ENCODE peak calls at places on chromosomes 11 and 22, in five cellular contexts. P, X, K, U and O are unnamed samples.
A peak's percentile ranks its signal among the peaks of the same experiment; 100 is the strongest.

GRCh38 chr22:34903416-34903815 is 162.5 kb upstream of the ISX start:
- DNase-seq in P (no peak), X (no peak), K (no peak), U (no peak), O (no peak)

GRCh38 chr11:44949160-44950035 is 1.3 kb downstream of the TP53I11 start:
- DNase-seq in P (no peak), X (no peak), K (no peak), U (peak; percentile 86), O (no peak)

GRCh38 chr11:102287963-102288744 is 29.1 kb upstream of the BIRC3 start:
- DNase-seq in P (no peak), X (peak; percentile 45), K (no peak), U (peak; percentile 88), O (no peak)

GRCh38 chr11:33507967-33508366 is 192.7 kb downstream of the C11orf91 start:
- DNase-seq in P (no peak), X (no peak), K (peak; percentile 86), U (no peak), O (no peak)

GRCh38 chr11:65416341-65417185 is 6.0 kb upstream of the NEAT1 start:
- DNase-seq in P (peak; percentile 94), X (peak; percentile 94), K (peak; percentile 97), U (peak; percentile 87), O (peak; percentile 95)

GRCh38 chr11:13183094-13183825 is 94.3 kb upstream of the BMAL1 start:
- DNase-seq in P (no peak), X (no peak), K (no peak), U (peak; percentile 40), O (no peak)

GRCh38 chr11:65479184-65480145 is 19.4 kb upstream of the MALAT1 start:
- DNase-seq in P (peak; percentile 48), X (peak; percentile 77), K (no peak), U (no peak), O (no peak)

GRCh38 chr11:36398261-36398953 is 102.3 kb downstream of the PRR5L start:
- DNase-seq in P (no peak), X (no peak), K (no peak), U (no peak), O (no peak)

GRCh38 chr11:86800076-86800955 is at the start of gene PRSS23:
- DNase-seq in P (peak; percentile 66), X (peak; percentile 74), K (no peak), U (peak; percentile 88), O (no peak)

GRCh38 chr22:40196628-40197027 is 18.9 kb downstream of the TNRC6B start:
- DNase-seq in P (no peak), X (no peak), K (no peak), U (no peak), O (no peak)

GRCh38 chr11:35619030-35619753 is 932 bp downstream of the FJX1 start:
- DNase-seq in P (peak; percentile 26), X (no peak), K (no peak), U (no peak), O (no peak)

GRCh38 chr22:45246060-45246985 is 5.6 kb upstream of the KIAA0930 start:
- DNase-seq in P (no peak), X (peak; percentile 81), K (no peak), U (no peak), O (no peak)

GRCh38 chr22:41596776-41597634 is 7.4 kb upstream of the PMM1 start:
- DNase-seq in P (peak; percentile 52), X (peak; percentile 82), K (no peak), U (peak; percentile 81), O (peak; percentile 47)

GRCh38 chr11:94767701-94768601 is at the start of gene AMOTL1:
- DNase-seq in P (peak; percentile 90), X (peak; percentile 71), K (peak; percentile 97), U (peak; percentile 88), O (peak; percentile 70)

GRCh38 chr11:124900464-124900863 is 2.8 kb upstream of the ROBO4 start:
- DNase-seq in P (no peak), X (no peak), K (no peak), U (no peak), O (no peak)

GRCh38 chr22:18068991-18069390 is 8.8 kb upstream of the PEX26 start:
- DNase-seq in P (no peak), X (no peak), K (no peak), U (no peak), O (no peak)

GRCh38 chr22:43289976-43290663 is 53.1 kb downstream of the SCUBE1 start:
- DNase-seq in P (peak; percentile 57), X (no peak), K (no peak), U (no peak), O (no peak)

GRCh38 chr11:44863231-44863630 is 87.5 kb downstream of the TP53I11 start:
- DNase-seq in P (no peak), X (no peak), K (no peak), U (no peak), O (no peak)

GRCh38 chr11:66373261-66373660 is 1.7 kb upstream of the SLC29A2 start:
- DNase-seq in P (peak; percentile 50), X (no peak), K (no peak), U (peak; percentile 42), O (peak; percentile 39)

GRCh38 chr11:57387284-57388030 is 3.0 kb downstream of the PRG2 start:
- DNase-seq in P (peak; percentile 46), X (no peak), K (no peak), U (no peak), O (peak; percentile 41)

GRCh38 chr11:69335010-69335409 is 41.1 kb downstream of the MYEOV start:
- DNase-seq in P (no peak), X (peak; percentile 20), K (no peak), U (no peak), O (no peak)

GRCh38 chr11:79179087-79179486 is 261.7 kb downstream of the TENM4 start:
- DNase-seq in P (no peak), X (no peak), K (no peak), U (no peak), O (no peak)

GRCh38 chr11:27699926-27700350 is 317 bp downstream of the BDNF start:
- DNase-seq in P (no peak), X (no peak), K (no peak), U (no peak), O (no peak)

GRCh38 chr22:44003776-44004460 is 20.2 kb upstream of the PARVB start:
- DNase-seq in P (no peak), X (no peak), K (no peak), U (peak; percentile 57), O (no peak)

GRCh38 chr22:45497746-45498145 is 4.9 kb upstream of the FBLN1 start:
- DNase-seq in P (no peak), X (no peak), K (no peak), U (no peak), O (no peak)

GRCh38 chr11:57180141-57180561 is 1.6 kb upstream of the LRRC55 start:
- DNase-seq in P (no peak), X (no peak), K (no peak), U (no peak), O (no peak)

GRCh38 chr22:30596199-30596598 is 4.5 kb upstream of the PES1 start:
- DNase-seq in P (no peak), X (no peak), K (no peak), U (no peak), O (no peak)

GRCh38 chr11:21640491-21640890 is 552.4 kb upstream of the ANO5 start:
- DNase-seq in P (no peak), X (no peak), K (no peak), U (no peak), O (no peak)

GRCh38 chr22:24094966-24095365 is 83.9 kb downstream of the CABIN1 start:
- DNase-seq in P (no peak), X (no peak), K (no peak), U (no peak), O (no peak)

GRCh38 chr11:68145120-68145866 is 24.1 kb upstream of the CHKA start:
- DNase-seq in P (no peak), X (peak; percentile 58), K (no peak), U (no peak), O (no peak)

GRCh38 chr11:9573054-9573774 is at the start of gene WEE1:
- DNase-seq in P (peak; percentile 98), X (peak; percentile 98), K (peak; percentile 100), U (peak; percentile 97), O (peak; percentile 92)

GRCh38 chr11:66359662-66360087 is 11.9 kb downstream of the SLC29A2 start:
- DNase-seq in P (no peak), X (no peak), K (no peak), U (no peak), O (no peak)

DNA sequence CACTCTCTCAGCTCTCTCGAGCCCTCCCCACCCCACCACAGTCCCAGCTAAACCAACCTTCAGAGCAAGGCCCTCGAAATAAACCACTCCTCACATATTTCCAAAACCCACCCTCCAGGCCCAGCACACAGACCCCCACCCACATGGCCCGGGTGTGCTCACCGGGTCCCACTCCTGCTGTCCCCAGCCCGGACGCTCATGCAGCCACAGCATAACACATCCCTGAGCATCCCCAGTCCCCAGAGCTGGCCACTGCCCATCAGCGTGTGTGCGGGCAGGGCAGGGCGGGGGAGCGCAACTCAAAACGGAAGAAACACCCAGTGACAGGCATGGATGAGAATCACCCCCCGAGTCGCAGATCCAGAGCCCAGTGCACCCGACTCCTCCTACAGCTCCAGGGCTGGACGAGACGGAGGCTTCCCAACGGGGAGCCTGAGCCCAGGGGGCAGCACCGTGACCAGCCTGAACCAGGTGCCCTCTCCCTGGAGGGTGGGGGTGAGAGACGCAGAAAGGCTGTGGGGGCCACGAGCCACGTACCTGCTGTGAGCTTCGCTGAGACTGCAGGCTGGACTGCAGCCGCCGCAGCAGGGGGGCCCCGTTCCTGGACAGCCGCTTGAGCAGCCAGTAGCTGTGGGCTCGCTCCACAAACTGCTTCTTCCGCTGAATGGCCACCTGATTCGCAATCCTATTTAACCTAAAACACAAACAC is 23.9 kb downstream of the BRD1 start:
- DNase-seq in P (no peak), X (no peak), K (no peak), U (no peak), O (no peak)
- H3K4me3 ChIP-seq in P (no peak overlapping the region), X (no peak overlapping the region), K (no peak overlapping the region), U (no peak overlapping the region), O (no peak overlapping the region)

GRCh38 chr11:30012346-30012745 is 4.5 kb downstream of the KCNA4 start:
- DNase-seq in P (no peak), X (no peak), K (no peak), U (no peak), O (no peak)
- H3K27me3 ChIP-seq in P (peaks cover 42% of the 10 kb centered on the region), X (peaks cover 47% of the 10 kb centered on the region), K (peaks cover 19% of the 10 kb centered on the region), U (peaks cover 34% of the 10 kb centered on the region), O (peaks cover 17% of the 10 kb centered on the region)

DNA sequence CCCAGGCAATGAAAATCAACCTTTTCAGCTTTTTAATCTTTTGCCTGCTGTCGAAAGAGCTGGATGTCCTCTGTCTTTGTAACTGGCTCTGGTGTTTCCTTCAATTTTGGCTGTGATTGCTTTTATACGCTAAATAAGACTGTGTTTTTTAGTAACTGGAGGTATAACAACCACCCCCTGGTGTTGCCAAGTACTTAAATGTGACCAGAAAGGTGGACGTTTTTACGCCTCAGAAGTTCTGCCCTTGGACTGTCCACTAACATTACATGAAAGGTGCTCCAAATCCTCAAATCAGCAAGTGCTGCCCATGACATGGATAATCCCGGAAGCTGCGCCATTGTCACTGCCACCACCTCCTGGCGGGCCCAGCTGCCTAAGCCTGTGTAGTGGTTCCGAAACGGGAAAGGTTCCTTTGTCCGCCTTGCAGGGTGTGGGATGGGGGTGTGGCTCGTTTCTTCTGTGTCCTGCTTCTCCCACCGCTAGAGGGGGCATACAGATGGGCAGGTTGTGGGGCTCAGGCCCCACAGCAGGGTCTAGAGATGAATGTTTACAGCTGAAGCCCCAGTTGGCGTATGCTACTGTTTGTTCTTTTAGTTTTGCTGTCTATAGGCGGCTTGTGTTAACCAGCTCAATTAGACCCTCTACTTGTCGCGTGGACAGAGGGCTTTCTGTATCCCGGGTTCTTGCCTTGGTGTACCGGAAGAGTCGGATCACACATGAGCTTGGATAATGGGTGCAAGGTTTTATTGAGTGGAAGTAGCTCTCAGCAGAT is 82.2 kb upstream of the SEPTIN5 start:
- DNase-seq in P (no peak), X (no peak), K (no peak), U (peak; percentile 36), O (no peak)
- TF ChIP-seq CTCF in P (peak; percentile 51), X (no peak), K (peak; percentile 23), U (peak; percentile 69), O (peak; percentile 37)

GRCh38 chr22:49091451-49091850 is 736.2 kb downstream of the BRD1 start:
- DNase-seq in P (no peak), X (no peak), K (no peak), U (no peak), O (no peak)
- H3K4me3 ChIP-seq in P (no peak overlapping the region), X (no peak overlapping the region), K (no peak overlapping the region), U (no peak overlapping the region), O (no peak overlapping the region)